ENCODE peak calls at places on chromosomes 13 and 19, in eight cellular contexts. G is GM23338; V is CD8-positive, alpha-beta memory T cell; O is hepatocyte; Q is brain microvascular endothelial cell; E is upper lobe of right lung; N is fibroblast of mammary gland; C is ovary. B is an unnamed sample.
A peak's percentile ranks its signal among the peaks of the same experiment; 100 is the strongest.

GRCh38 chr19:30001301-30001700 is 59.3 kb downstream of the URI1 start:
- DNase-seq in N (no peak), C (no peak), O (no peak), V (no peak), G (no peak), E (no peak), Q (no peak), B (no peak)

GRCh38 chr19:33280351-33280921 is 21.9 kb downstream of the CEBPA start:
- DNase-seq in N (no peak), Q (no peak), V (no peak), O (no peak), E (no peak), G (no peak), C (no peak), B (no peak)

GRCh38 chr13:73877399-73877798 is 256.8 kb downstream of the KLF12 start:
- DNase-seq in E (no peak), Q (no peak), G (no peak), C (no peak), N (no peak), O (no peak), V (no peak), B (no peak)

GRCh38 chr13:51807041-51807440 is 3.1 kb upstream of the DHRS12 start:
- DNase-seq in O (no peak), Q (no peak), E (no peak), G (no peak), N (no peak), V (no peak), C (no peak), B (no peak)

GRCh38 chr19:30373593-30373992 is 1.4 kb downstream of the ZNF536 start:
- DNase-seq in C (no peak), G (peak; percentile 91), Q (no peak), O (no peak), N (no peak), V (no peak), E (no peak), B (no peak)

GRCh38 chr13:29901714-29902631 is 51.6 kb upstream of the UBL3 start:
- DNase-seq in N (peak; percentile 97), E (no peak), G (no peak), O (peak; percentile 73), C (no peak), Q (peak; percentile 97), V (peak; percentile 65), B (no peak)

GRCh38 chr19:18995804-18996241 is 37.5 kb downstream of the SUGP2 start:
- DNase-seq in E (peak; percentile 70), V (no peak), N (peak; percentile 91), C (peak; percentile 50), O (peak; percentile 82), Q (peak; percentile 88), G (peak; percentile 93), B (peak; percentile 38)

GRCh38 chr19:35083678-35084077 is 31.9 kb upstream of the FXYD3 start:
- DNase-seq in G (no peak), N (no peak), Q (no peak), V (no peak), E (no peak), O (no peak), C (no peak), B (no peak)

GRCh38 chr13:43058318-43058674 is 34.9 kb downstream of the DNAJC15 start:
- DNase-seq in N (peak; percentile 82), C (no peak), O (peak; percentile 39), G (no peak), E (no peak), V (no peak), Q (peak; percentile 81), B (no peak)

GRCh38 chr13:109707044-109707794 is 79.2 kb downstream of the IRS2 start:
- DNase-seq in C (no peak), O (no peak), E (no peak), V (no peak), G (no peak), Q (no peak), N (no peak), B (no peak)

GRCh38 chr13:77176350-77176749 is 149.4 kb upstream of the FBXL3 start:
- DNase-seq in V (no peak), Q (peak; percentile 78), E (no peak), N (peak; percentile 39), O (no peak), C (no peak), G (no peak), B (no peak)

GRCh38 chr19:46791944-46792343 is 3.5 kb upstream of the SLC1A5 start:
- DNase-seq in G (no peak), C (no peak), Q (no peak), N (no peak), O (no peak), E (no peak), V (no peak), B (no peak)

GRCh38 chr19:6212403-6213265 is 67.1 kb downstream of the MLLT1 start:
- DNase-seq in N (no peak), Q (no peak), V (no peak), G (no peak), E (peak; percentile 66), C (peak; percentile 36), O (peak; percentile 4), B (no peak)

GRCh38 chr19:47699360-47699917 is 13.8 kb upstream of the EHD2 start:
- DNase-seq in Q (no peak), G (peak; percentile 83), C (peak; percentile 58), O (peak; percentile 69), N (peak; percentile 45), E (no peak), V (no peak), B (peak; percentile 37)

GRCh38 chr13:103283451-103283820 is 217.2 kb upstream of the SLC10A2 start:
- DNase-seq in N (no peak), G (no peak), C (no peak), E (no peak), V (no peak), O (no peak), Q (no peak), B (no peak)

GRCh38 chr19:33740811-33741396 is 55.8 kb upstream of the KCTD15 start:
- DNase-seq in N (peak; percentile 25), O (peak; percentile 80), V (no peak), G (peak; percentile 92), E (peak; percentile 46), C (peak; percentile 23), Q (peak; percentile 32), B (peak; percentile 84)

GRCh38 chr13:20136781-20137703 is 23.8 kb downstream of the GJA3 start:
- DNase-seq in N (peak; percentile 19), C (no peak), Q (no peak), G (peak; percentile 82), V (no peak), E (peak; percentile 81), O (peak; percentile 72), B (no peak)

GRCh38 chr13:52849727-52850395 is 1.4 kb upstream of the PCDH8 start:
- DNase-seq in V (no peak), G (peak; percentile 54), E (no peak), C (no peak), Q (no peak), N (no peak), O (no peak), B (no peak)

GRCh38 chr13:72751220-72751619 is 23.5 kb downstream of the BORA start:
- DNase-seq in V (no peak), E (no peak), Q (no peak), C (no peak), O (no peak), N (no peak), G (no peak), B (no peak)

DNA sequence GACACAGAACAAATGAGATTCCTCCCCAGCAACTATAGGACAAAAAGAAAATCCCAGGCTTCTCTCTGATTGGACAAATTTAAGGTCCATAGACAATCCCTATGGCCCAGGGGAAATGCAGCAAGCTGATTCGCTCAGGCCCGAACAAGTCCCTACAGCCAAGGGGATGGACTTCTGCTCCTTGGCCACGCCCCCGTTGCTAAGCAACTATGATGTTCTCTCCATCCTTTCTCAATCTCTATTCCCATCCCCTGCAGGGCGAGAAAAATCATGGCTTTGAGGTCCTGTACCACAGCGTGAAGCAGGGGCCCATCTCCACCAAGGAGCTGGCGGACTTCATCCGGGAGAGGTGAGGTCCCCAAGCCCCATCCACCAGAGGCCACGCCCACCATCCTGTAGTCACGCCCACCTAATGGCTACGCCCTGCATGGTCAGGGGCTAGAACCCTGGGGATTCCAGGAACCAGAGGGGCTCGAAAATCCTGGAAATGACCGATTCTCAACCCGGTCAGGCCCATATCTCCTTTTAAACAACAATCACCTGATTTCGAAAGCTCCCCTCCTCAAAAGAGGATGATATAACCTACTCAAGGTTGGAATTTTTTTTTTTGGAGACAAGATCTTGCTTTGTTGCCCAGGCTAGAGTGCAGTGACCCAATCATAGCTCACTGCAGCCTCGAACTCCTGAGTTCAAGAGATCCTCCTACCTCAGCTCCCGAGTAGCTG is 11.4 kb downstream of the FCHO1 start:
- DNase-seq in C (no peak), V (no peak), G (peak; percentile 98), Q (peak; percentile 83), E (no peak), N (peak; percentile 70), O (no peak), B (peak; percentile 84)
- H3K4me3 ChIP-seq in C (no peak overlapping the region), V (no peak overlapping the region), G (no peak overlapping the region), Q (no peak overlapping the region), E (no peak overlapping the region), N (no peak overlapping the region), O (no peak overlapping the region), B (peak overlapping the region; percentile 1)

DNA sequence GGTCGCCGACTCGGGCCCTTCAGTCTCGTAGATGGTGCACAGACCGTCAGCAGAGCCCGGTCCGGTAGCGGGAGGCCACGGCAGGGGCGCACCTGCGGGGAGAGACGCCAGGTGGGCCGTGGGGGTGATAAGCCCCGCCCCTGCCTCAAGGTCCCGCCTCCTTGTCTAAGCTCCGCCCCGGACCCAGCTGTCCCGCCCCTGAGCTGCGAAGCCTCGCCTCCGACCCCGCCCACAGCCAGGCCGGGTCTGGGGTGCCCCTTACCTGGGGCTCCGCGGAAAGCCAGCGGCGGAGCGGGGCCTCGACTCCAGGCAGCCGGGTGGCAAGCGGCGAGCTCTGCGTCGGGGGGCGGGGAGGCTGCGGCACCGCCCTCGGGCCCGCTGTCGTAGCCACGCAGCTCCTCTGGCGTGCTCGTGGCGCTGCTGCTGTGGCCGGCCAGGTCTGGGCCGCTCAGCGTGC is 4.7 kb downstream of the PRR36 start:
- DNase-seq in N (no peak), V (peak; percentile 84), E (peak; percentile 87), G (peak; percentile 80), Q (no peak), O (peak; percentile 87), C (peak; percentile 91), B (no peak)
- H3K4me3 ChIP-seq in N (peak overlapping the region; percentile 3), V (peak overlapping the region; percentile 34), E (peak overlapping the region; percentile 51), G (peak overlapping the region; percentile 66), Q (peak overlapping the region; percentile 27), O (peak overlapping the region; percentile 33), C (peak overlapping the region; percentile 47), B (no peak overlapping the region)

GRCh38 chr19:40241809-40242384 is 15.4 kb upstream of the CCNP start:
- DNase-seq in O (no peak), C (peak; percentile 82), N (peak; percentile 49), E (no peak), V (no peak), G (no peak), Q (no peak), B (no peak)
- H3K4me3 ChIP-seq in O (no peak overlapping the region), C (no peak overlapping the region), N (no peak overlapping the region), E (no peak overlapping the region), V (no peak overlapping the region), G (no peak overlapping the region), Q (no peak overlapping the region), B (no peak overlapping the region)

DNA sequence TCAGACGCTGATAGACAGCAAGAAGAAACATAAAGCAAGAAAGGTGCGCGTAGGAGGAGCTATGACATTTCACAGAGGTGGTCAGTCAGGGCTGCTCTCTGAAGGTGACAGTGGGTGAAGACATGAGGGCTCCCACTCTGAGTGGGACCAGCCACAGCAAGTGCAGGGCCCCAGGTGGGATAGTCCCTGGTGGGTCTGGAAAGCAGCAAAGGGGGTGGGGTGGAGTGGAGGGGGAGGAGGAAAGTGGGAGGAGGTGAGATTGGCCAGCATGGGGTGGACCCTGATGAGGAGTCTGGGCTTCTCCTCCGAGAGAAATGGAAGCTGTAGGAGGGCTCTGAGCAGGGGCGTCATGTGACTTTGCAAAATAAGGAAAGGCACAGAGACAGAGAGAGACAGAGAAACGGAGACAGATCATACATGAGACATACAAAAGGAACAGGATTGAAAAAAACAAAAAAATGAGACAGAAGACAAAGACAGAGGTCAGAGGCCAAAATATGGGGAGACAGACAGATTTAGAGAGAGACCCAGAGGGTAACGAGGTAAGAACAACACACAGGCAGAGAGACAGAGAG is 2.7 kb downstream of the MAP4K1 start:
- DNase-seq in O (no peak), V (no peak), E (no peak), C (no peak), N (no peak), Q (no peak), G (no peak), B (no peak)
- H3K4me3 ChIP-seq in O (no peak overlapping the region), V (no peak overlapping the region), E (no peak overlapping the region), C (no peak overlapping the region), N (no peak overlapping the region), Q (no peak overlapping the region), G (no peak overlapping the region), B (no peak overlapping the region)

B was measured in neuronal stem cell.